ENCODE peak calls at places on chromosomes 16 and 17, in nine cellular contexts. I is left lung, P is esophagus muscularis mucosa, O is endothelial cell of umbilical vein, W is cardiac muscle cell, V is stomach, N is heart left ventricle, D is right lobe of liver, Y is colonic mucosa. C is an unnamed sample.
A peak's percentile ranks its signal among the peaks of the same experiment; 100 is the strongest.

GRCh38 chr17:72639711-72640110 is 452.8 kb downstream of the SLC39A11 start:
- DNase-seq in I (no peak), Y (no peak), O (no peak), D (no peak), V (no peak), W (no peak), N (no peak), P (no peak), C (no peak)

GRCh38 chr17:61449707-61450640 is 2.2 kb upstream of the TBX4 start:
- DNase-seq in Y (no peak), P (peak; percentile 53), N (no peak), V (no peak), O (no peak), I (no peak), W (no peak), D (no peak), C (no peak)

GRCh38 chr17:39221572-39221971 is 4.2 kb downstream of the STAC2 start:
- DNase-seq in O (no peak), D (no peak), P (no peak), W (no peak), Y (no peak), N (no peak), I (no peak), V (no peak), C (no peak)

GRCh38 chr16:73872856-73873255 is 423.8 kb upstream of the PSMD7 start:
- DNase-seq in N (no peak), D (no peak), P (no peak), O (no peak), Y (no peak), V (no peak), I (no peak), W (no peak), C (no peak)

GRCh38 chr17:2853722-2854580 is 57.7 kb downstream of the RAP1GAP2 start:
- DNase-seq in P (no peak), I (no peak), Y (peak; percentile 53), D (peak; percentile 32), V (peak; percentile 55), W (no peak), N (peak; percentile 53), O (no peak), C (peak; percentile 22)

GRCh38 chr16:508884-509736 is 18.4 kb upstream of the CAPN15 start:
- DNase-seq in O (peak; percentile 68), W (no peak), P (no peak), Y (peak; percentile 36), D (peak; percentile 75), N (no peak), V (no peak), I (no peak), C (no peak)

GRCh38 chr16:84689126-84689525 is 10.7 kb upstream of the USP10 start:
- DNase-seq in Y (no peak), N (no peak), D (no peak), V (no peak), W (peak; percentile 81), O (peak; percentile 83), I (no peak), P (no peak), C (peak; percentile 94)

GRCh38 chr17:35890774-35891155 is 10.6 kb upstream of the CCL5 start:
- DNase-seq in W (no peak), P (no peak), N (no peak), O (no peak), Y (peak; percentile 34), I (no peak), D (no peak), V (peak; percentile 35), C (no peak)

GRCh38 chr16:65744401-65744800 is 622.1 kb upstream of the CDH5 start:
- DNase-seq in V (no peak), D (no peak), P (no peak), N (no peak), O (no peak), Y (no peak), I (no peak), W (no peak), C (no peak)

GRCh38 chr17:38994026-38994425 is 26.8 kb upstream of the FBXO47 start:
- DNase-seq in Y (no peak), N (no peak), P (no peak), V (no peak), D (no peak), O (peak; percentile 57), I (no peak), W (no peak), C (no peak)

DNA sequence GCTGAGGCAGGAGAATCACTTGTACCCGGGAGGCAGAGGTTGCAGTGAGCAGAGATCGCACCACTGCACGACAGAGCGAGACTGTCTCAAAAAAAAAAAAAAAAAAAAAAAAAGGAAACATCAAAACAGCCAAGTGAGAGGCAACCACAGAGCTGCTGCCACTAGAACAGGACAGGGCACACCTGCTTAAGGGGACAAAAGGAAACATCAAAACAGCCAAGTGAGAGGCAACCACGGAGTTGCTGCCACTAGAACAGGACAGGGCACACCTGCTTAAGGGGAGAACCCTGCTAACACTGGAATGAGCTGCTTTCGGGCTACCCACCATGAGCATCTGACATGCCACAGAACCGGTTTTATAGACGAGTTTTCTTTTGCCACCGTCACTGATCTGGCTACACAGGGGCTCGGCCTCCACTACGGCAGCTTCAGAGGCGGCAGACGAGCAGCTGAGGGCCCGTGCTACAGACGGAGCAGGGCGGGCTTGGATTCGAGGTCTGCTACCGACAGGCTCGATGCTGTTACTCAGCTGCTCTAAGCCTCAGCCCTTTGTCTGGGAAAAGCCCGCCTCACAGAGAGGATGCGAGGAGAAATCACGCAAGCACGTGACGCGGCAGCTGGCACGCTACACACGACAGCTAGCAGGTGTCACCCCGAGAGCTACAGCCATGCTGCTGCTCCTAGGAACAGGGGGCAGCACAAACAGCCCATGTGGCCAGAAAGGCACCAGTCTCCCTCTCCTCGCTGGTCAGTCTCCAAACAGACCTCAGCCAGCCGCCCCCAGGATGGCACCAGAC is 2.0 kb downstream of the P4HB start:
- DNase-seq in V (no peak), D (peak; percentile 53), O (no peak), I (no peak), Y (no peak), P (no peak), N (no peak), W (no peak), C (no peak)
- H3K4me1 ChIP-seq in V (peaks cover 77% of the 10 kb centered on the region), D (peaks cover 47% of the 10 kb centered on the region), O (peaks cover 20% of the 10 kb centered on the region), I (peaks cover 16% of the 10 kb centered on the region), Y (peaks cover 17% of the 10 kb centered on the region), P (peaks cover 46% of the 10 kb centered on the region), N (peaks cover 30% of the 10 kb centered on the region), W (peaks cover 16% of the 10 kb centered on the region), C (peaks cover 4% of the 10 kb centered on the region)

GRCh38 chr16:81939164-81940067 is 71.9 kb downstream of the SDR42E1 start:
- DNase-seq in N (no peak), V (no peak), Y (no peak), W (no peak), P (peak; percentile 37), D (no peak), O (peak; percentile 12), I (no peak), C (no peak)
- TF ChIP-seq CTCF in N (no peak), V (no peak), Y (no peak), W (no peak), P (no peak), D (no peak), O (peak; percentile 19), I (no peak), C (peak; percentile 3)

DNA sequence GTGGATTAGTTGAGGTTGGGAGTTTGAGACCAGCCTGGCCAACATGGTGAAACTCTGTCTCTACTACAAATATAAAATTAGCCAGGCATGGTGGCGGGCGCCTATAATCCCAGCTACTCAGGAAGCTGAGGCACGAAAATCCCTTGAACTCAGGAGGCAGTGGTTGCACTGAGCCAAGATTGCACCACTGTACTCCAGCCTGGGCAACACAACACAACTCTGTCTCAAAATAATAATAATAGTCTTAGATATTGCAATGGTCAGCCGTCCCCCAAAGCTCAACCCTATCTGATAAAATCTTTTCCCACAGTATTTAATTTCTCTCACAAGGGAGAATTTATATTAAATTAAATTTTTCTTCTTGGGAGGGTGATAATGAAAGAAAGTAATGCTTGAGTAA is 169.6 kb downstream of the XYLT1 start:
- DNase-seq in P (no peak), D (no peak), Y (no peak), N (no peak), W (no peak), O (no peak), V (no peak), I (no peak), C (no peak)
- H3K27ac ChIP-seq in P (peak overlapping the region; percentile 19), D (no peak overlapping the region), Y (no peak overlapping the region), N (no peak overlapping the region), W (no peak overlapping the region), O (no peak overlapping the region), V (no peak overlapping the region), I (no peak overlapping the region), C (no peak overlapping the region)

GRCh38 chr17:69239611-69240010 is 11.0 kb upstream of the ABCA10 start:
- DNase-seq in V (no peak), I (no peak), D (no peak), W (no peak), O (no peak), Y (no peak), P (no peak), N (no peak), C (no peak)
- H3K4me1 ChIP-seq in V (peaks cover 4% of the 10 kb centered on the region), I (no peaks in the 10 kb centered on the region), D (no peaks in the 10 kb centered on the region), W (peaks cover 9% of the 10 kb centered on the region), O (peaks cover 4% of the 10 kb centered on the region), Y (no peaks in the 10 kb centered on the region), P (peaks cover 5% of the 10 kb centered on the region), N (no peaks in the 10 kb centered on the region), C (no peaks in the 10 kb centered on the region)

DNA sequence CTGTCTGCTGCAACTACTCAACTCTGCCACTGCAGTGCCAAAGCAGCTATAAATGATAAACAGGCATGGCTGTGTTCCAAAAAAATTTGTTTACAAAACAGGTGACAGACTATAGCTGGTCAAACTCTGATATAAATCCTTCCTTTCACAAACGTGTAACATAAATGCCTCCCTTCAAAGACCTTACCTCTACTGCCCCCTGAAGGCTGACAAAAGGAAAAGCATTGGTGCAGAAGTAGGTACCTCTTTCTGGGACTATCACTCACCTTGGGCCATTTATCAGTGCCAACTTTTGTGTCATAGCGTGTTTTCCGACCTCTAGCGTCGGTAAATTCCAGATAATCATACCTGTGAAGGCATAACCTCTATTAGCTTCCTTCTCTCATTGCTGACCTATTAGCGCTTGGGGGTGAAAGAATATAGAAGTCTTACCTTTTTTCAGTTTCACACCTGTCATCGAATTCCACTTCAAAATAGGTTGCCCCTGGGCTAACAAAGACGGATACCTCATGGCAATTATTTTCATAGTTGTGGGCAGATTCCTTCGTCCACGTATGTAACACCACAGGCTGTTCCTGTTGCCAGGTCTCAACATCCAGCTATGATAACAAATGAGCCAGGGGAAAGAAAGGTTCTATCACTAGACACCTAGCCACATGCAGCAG is 67.9 kb downstream of the ZZEF1 start:
- DNase-seq in N (no peak), O (peak; percentile 43), I (no peak), P (no peak), D (no peak), Y (no peak), V (no peak), W (peak; percentile 68), C (peak; percentile 22)
- TF ChIP-seq CTCF in N (peak; percentile 68), O (peak; percentile 61), I (peak; percentile 55), P (peak; percentile 64), D (peak; percentile 72), Y (peak; percentile 55), V (peak; percentile 55), W (peak; percentile 75), C (peak; percentile 73)

GRCh38 chr17:57246257-57246656 is 10.1 kb upstream of the MSI2 start:
- DNase-seq in W (no peak), O (no peak), Y (no peak), D (no peak), P (no peak), V (no peak), I (no peak), N (no peak), C (no peak)
- H3K27ac ChIP-seq in W (no peak overlapping the region), O (no peak overlapping the region), Y (no peak overlapping the region), D (no peak overlapping the region), P (no peak overlapping the region), V (no peak overlapping the region), I (no peak overlapping the region), N (no peak overlapping the region), C (no peak overlapping the region)

GRCh38 chr17:69577098-69577497 is 162.6 kb downstream of the MAP2K6 start:
- DNase-seq in V (no peak), P (no peak), Y (no peak), W (no peak), N (no peak), O (no peak), D (no peak), I (no peak), C (no peak)
- H3K4me1 ChIP-seq in V (peaks cover 19% of the 10 kb centered on the region), P (peaks cover 35% of the 10 kb centered on the region), Y (no peaks in the 10 kb centered on the region), W (no peaks in the 10 kb centered on the region), N (peaks cover 14% of the 10 kb centered on the region), O (peaks cover 29% of the 10 kb centered on the region), D (no peaks in the 10 kb centered on the region), I (peaks cover 12% of the 10 kb centered on the region), C (no peaks in the 10 kb centered on the region)

C was measured in foreskin keratinocyte.